ENCODE peak calls at places on chromosomes 12 and 14, in six cellular contexts. F, R, L, W, H and T are unnamed samples.

GRCh38 chr12:57627504-57628279 is 5.3 kb downstream of the B4GALNT1 start:
- DNase-seq in F (no peak), R (no peak), L (no peak), W (peak), H (no peak), T (no peak)

GRCh38 chr12:55842681-55843429 is at the start of gene MMP19:
- DNase-seq in F (peak), R (peak), L (no peak), W (peak), H (no peak), T (peak)

GRCh38 chr14:21055473-21056117 is 2.0 kb upstream of the RNASE8 start:
- DNase-seq in F (no peak), R (no peak), L (no peak), W (no peak), H (no peak), T (no peak)

GRCh38 chr12:6914246-6914947 is at the start of gene ENO2:
- DNase-seq in F (peak), R (peak), L (peak), W (peak), H (no peak), T (peak)

GRCh38 chr14:90175631-90176030 is 80.7 kb upstream of the PSMC1 start:
- DNase-seq in F (no peak), R (no peak), L (no peak), W (no peak), H (no peak), T (no peak)

GRCh38 chr14:34484726-34485125 is 22.7 kb upstream of the SPTSSA start:
- DNase-seq in F (no peak), R (no peak), L (no peak), W (no peak), H (no peak), T (no peak)

GRCh38 chr12:105485926-105486325 is 155.4 kb downstream of the C12orf75 start:
- DNase-seq in F (no peak), R (peak), L (no peak), W (peak), H (no peak), T (peak)

GRCh38 chr14:106875503-106875902 is 1349.1 kb downstream of the TMEM121 start:
- DNase-seq in F (no peak), R (no peak), L (no peak), W (no peak), H (no peak), T (no peak)

GRCh38 chr12:89484470-89484869 is 40.1 kb downstream of the GALNT4 start:
- DNase-seq in F (no peak), R (no peak), L (no peak), W (no peak), H (no peak), T (no peak)

GRCh38 chr12:109763201-109763841 is 49.7 kb downstream of the FAM222A start:
- DNase-seq in F (peak), R (peak), L (no peak), W (peak), H (no peak), T (peak)

GRCh38 chr12:27571463-27571862 is 47.5 kb downstream of the PPFIBP1 start:
- DNase-seq in F (no peak), R (peak), L (no peak), W (no peak), H (no peak), T (peak)

GRCh38 chr12:101557092-101557491 is 37.7 kb upstream of the MYBPC1 start:
- DNase-seq in F (no peak), R (no peak), L (no peak), W (no peak), H (no peak), T (no peak)
- H2AK5ac ChIP-seq in F (no peak), R (no peak), L (no peak), W (no peak), H (no peak), T (no peak)

DNA sequence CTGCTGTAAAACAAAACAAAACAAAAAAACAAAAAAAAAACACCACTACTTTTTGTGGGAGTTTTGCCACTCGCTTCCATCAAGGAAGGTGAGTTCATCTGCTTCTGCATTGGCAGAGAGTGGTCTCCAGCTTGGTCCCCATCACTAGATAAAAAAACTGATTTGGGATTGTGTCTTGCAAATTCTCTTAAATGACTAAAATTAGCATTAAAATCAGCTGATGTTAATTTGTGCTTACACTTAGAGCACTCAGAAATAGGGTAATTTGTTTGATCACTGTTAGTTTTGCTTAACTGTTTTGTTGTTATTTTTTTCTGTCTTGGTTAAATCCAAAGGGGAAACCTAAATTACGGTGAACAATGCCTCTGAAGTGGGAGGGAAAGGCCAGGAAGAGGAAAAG is 1048.0 kb downstream of the LRFN5 start:
- DNase-seq in F (peak), R (no peak), L (no peak), W (no peak), H (no peak), T (no peak)
- H3K4ac ChIP-seq in F (no peak), R (no peak), L (no peak), W (no peak), H (no peak), T (no peak)

DNA sequence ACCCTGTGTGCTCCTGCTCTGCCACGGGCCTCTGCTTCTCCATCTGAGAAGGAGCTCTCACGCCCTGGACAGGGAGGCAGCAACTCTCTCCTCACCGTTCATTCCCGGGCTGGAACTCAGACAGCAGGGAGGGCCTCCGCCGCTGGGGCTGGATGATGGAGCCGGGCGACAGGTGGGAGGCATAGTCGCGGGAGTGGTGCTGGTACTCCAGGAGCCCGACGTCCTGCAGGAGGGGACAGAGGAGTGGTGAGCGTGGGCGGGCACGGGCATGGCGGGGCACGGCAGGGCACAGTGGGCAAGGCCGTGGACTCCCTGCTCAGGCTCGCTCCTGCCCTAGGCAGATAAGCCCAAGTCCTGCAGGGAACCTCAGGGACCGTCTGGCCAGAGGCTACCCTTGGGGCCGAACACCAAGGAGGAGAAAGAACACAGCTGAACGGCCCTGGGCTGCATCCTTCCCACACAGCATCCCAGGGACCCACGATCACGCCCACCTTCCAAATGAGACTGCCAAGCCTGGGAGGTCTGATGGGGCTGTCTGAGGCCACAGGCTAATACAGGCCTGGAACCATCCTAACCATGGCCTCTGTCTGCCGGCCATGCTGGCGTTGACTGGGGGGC is 81.0 kb downstream of the NCOR2 start:
- DNase-seq in F (no peak), R (no peak), L (no peak), W (no peak), H (no peak), T (no peak)
- H4K91ac ChIP-seq in F (no peak), R (no peak), L (peak), W (no peak), H (no peak), T (peak)

GRCh38 chr12:132486576-132486975 is 3.4 kb upstream of the FBRSL1 start:
- DNase-seq in F (no peak), R (no peak), L (no peak), W (no peak), H (no peak), T (no peak)

GRCh38 chr12:132484183-132484890 is 5.6 kb upstream of the FBRSL1 start:
- DNase-seq in F (no peak), R (no peak), L (no peak), W (no peak), H (no peak), T (no peak)

GRCh38 chr12:132486168-132486567 is 3.8 kb upstream of the FBRSL1 start:
- DNase-seq in F (no peak), R (no peak), L (no peak), W (no peak), H (no peak), T (no peak)

GRCh38 chr12:132484891-132485441 is 5.0 kb upstream of the FBRSL1 start:
- DNase-seq in F (no peak), R (no peak), L (no peak), W (no peak), H (no peak), T (no peak)

GRCh38 chr12:132485619-132486018 is 4.3 kb upstream of the FBRSL1 start:
- DNase-seq in F (no peak), R (no peak), L (no peak), W (no peak), H (no peak), T (no peak)
- H2AK5ac ChIP-seq in F (no peak), R (no peak), L (peak), W (no peak), H (no peak), T (no peak)

GRCh38 chr12:62647586-62647985 is 181.0 kb downstream of the MON2 start:
- DNase-seq in F (no peak), R (no peak), L (no peak), W (no peak), H (no peak), T (no peak)
- H3K4ac ChIP-seq in F (no peak), R (no peak), L (no peak), W (no peak), H (no peak), T (no peak)

GRCh38 chr12:52320784-52321400 is at the start of gene KRT83:
- DNase-seq in F (no peak), R (no peak), L (no peak), W (no peak), H (no peak), T (no peak)

GRCh38 chr12:52323001-52323400 is 1.8 kb upstream of the KRT83 start:
- DNase-seq in F (no peak), R (no peak), L (no peak), W (no peak), H (no peak), T (no peak)

GRCh38 chr12:52324068-52324444 is 2.9 kb upstream of the KRT83 start:
- DNase-seq in F (no peak), R (no peak), L (no peak), W (no peak), H (no peak), T (no peak)

GRCh38 chr12:52321433-52321832 is 235 bp upstream of the KRT83 start:
- DNase-seq in F (no peak), R (no peak), L (no peak), W (no peak), H (no peak), T (no peak)

GRCh38 chr12:52323416-52324067 is 2.3 kb upstream of the KRT83 start:
- DNase-seq in F (no peak), R (no peak), L (no peak), W (no peak), H (no peak), T (no peak)
- H4K91ac ChIP-seq in F (no peak), R (no peak), L (no peak), W (no peak), H (no peak), T (no peak)

GRCh38 chr14:102589761-102590290 is 2.6 kb upstream of the RCOR1 start:
- DNase-seq in F (no peak), R (no peak), L (no peak), W (peak), H (no peak), T (no peak)

GRCh38 chr14:102588821-102589220 is 3.6 kb upstream of the RCOR1 start:
- DNase-seq in F (no peak), R (no peak), L (no peak), W (no peak), H (no peak), T (no peak)

GRCh38 chr14:102591372-102591943 is 991 bp upstream of the RCOR1 start:
- DNase-seq in F (no peak), R (peak), L (no peak), W (no peak), H (no peak), T (peak)

GRCh38 chr14:102591944-102592772 is at the start of gene RCOR1:
- DNase-seq in F (peak), R (peak), L (peak), W (peak), H (peak), T (peak)

DNA sequence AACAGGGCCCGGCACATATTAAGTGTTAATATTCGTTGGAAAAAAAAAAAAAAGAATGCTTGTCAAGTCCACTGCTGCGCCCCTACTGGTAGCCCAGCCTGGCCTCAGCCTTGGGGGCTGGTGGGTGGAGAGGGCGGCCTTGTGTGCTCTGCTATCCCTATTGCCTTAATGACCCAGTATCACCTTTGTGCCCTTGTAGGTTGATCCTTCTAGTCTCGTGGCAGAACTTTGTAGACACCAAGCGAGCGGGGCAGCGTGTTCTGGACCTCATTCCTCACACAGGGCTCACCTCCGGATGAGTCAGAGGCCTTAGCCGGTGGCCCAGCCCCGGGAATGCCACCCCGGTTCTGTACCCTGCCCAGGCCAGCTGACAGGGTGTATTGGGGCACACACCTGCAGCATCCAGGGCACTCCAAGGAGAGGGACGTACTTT is 1.8 kb upstream of the RCOR1 start:
- DNase-seq in F (peak), R (peak), L (no peak), W (peak), H (no peak), T (peak)
- H2AK5ac ChIP-seq in F (no peak), R (peak), L (no peak), W (peak), H (peak), T (peak)

GRCh38 chr12:2960432-2960956 is 1.3 kb downstream of the TEAD4 start:
- DNase-seq in F (peak), R (peak), L (peak), W (peak), H (no peak), T (peak)

GRCh38 chr12:2963154-2963759 is 4.1 kb downstream of the TEAD4 start:
- DNase-seq in F (peak), R (no peak), L (no peak), W (peak), H (no peak), T (peak)

GRCh38 chr12:2961705-2962104 is 2.5 kb downstream of the TEAD4 start:
- DNase-seq in F (no peak), R (no peak), L (no peak), W (no peak), H (no peak), T (no peak)

GRCh38 chr12:2960996-2961616 is 1.9 kb downstream of the TEAD4 start:
- DNase-seq in F (no peak), R (peak), L (no peak), W (no peak), H (no peak), T (peak)

DNA sequence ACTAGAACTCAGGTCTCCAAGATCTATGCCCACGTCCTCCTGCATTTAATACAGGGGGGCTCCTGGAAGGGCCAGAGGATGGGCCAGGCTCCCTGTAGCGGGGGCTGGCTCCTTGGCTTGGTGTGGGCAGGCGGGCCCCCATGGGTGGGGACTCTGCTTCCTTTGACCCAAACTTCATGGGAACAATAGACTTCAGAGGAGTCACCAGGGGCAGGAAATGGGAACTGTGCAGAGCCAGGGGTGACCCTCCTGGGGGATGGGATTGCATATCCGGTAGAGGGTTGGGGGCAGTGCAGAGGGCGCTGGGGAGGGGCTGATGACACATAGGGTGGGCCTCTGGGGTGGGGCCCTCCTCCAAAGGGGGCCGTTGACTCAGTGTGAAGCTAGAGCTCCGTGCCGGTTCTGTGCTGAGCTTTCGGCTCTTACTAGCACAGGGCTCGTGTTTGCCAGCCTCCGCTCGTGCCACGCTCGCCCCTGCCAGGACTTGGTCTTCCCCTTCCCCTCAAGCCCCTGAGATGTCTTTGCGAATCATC is 4.6 kb downstream of the TEAD4 start:
- DNase-seq in F (peak), R (peak), L (no peak), W (no peak), H (peak), T (peak)
- H3K4ac ChIP-seq in F (no peak), R (peak), L (no peak), W (peak), H (peak), T (peak)

DNA sequence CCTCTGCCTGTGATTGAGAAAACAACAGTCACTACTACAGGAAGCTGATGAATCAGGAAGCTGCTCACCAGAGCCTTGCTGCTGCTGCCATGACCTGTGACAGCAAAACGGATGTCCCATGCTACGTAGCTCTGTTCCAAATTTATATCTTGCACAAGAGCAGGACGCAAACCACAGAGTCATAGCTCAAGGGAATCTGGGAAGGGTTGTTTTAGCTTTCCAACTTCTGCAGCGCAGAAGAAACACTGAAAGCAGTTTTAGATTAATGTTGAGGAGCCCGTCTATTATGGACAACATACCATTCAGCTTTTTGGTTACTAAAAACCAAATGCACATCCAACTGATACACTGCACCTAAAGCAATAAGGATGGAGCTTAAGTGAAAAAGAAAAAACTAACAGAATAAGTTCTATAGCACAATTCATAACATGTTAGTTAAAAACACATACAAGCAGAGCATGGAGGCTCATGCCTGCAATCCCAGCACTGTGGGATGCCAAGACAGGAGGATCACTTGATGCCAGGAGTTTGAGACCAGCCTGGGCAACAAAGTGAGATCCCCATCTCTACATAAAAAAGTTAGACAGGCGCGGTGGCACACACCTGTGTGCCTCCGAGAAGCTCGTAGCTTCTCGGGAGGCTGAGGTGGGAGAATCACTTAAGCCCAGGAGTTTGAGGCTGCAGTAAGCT is 1.7 kb upstream of the ANKRD33 start:
- DNase-seq in F (peak), R (peak), L (no peak), W (peak), H (no peak), T (peak)
- H4K91ac ChIP-seq in F (no peak), R (peak), L (no peak), W (no peak), H (no peak), T (peak)